ENCODE peak calls at places on chromosomes 13 and 19, in nine cellular contexts. C is epithelial cell of esophagus; V is stimulated activated CD4-positive, alpha-beta T cell treated with anti-CD3 and anti-CD28 coated beads, TNF-alpha, amount 100 ng/mL, for 4 hours; J is ecto neural progenitor cell; Y is lower lobe of right lung; G is right cardiac atrium; L is suprapubic skin; K is IMR-90; I is Calu3. W is an unnamed sample.

GRCh38 chr13:48891586-48891985 is 84.1 kb upstream of the FNDC3A start:
- DNase-seq in C (peak; percentile 77), J (no peak), I (peak; percentile 27), K (peak; percentile 72), G (no peak), V (no peak), L (no peak), Y (no peak), W (peak; percentile 38)

GRCh38 chr19:44024900-44025216 is 321 bp upstream of the ZNF222 start:
- DNase-seq in V (no peak), J (no peak), G (no peak), L (no peak), C (no peak), I (no peak), Y (no peak), K (no peak), W (no peak)

GRCh38 chr19:33714149-33714548 is 82.5 kb upstream of the KCTD15 start:
- DNase-seq in J (no peak), I (no peak), C (no peak), G (no peak), L (no peak), Y (no peak), V (no peak), K (no peak), W (no peak)

GRCh38 chr19:3392480-3392879 is 26.1 kb downstream of the NFIC start:
- DNase-seq in V (no peak), I (no peak), G (no peak), K (no peak), Y (no peak), L (no peak), C (no peak), J (no peak), W (no peak)

GRCh38 chr19:48683349-48683748 is 10.5 kb upstream of the NTN5 start:
- DNase-seq in K (peak; percentile 19), J (no peak), Y (peak; percentile 73), L (no peak), V (no peak), G (peak; percentile 90), C (peak; percentile 22), I (no peak), W (no peak)

GRCh38 chr19:40217921-40218890 is at the start of gene TTC9B:
- DNase-seq in I (no peak), K (no peak), J (peak; percentile 84), C (no peak), Y (no peak), L (no peak), V (no peak), G (peak; percentile 56), W (peak; percentile 53)

GRCh38 chr13:112877976-112878955 is 90.7 kb upstream of the MCF2L start:
- DNase-seq in J (no peak), V (no peak), Y (peak; percentile 30), G (no peak), L (peak; percentile 35), C (no peak), I (no peak), K (no peak), W (no peak)

GRCh38 chr13:78604782-78605611 is 1.6 kb upstream of the POU4F1 start:
- DNase-seq in I (no peak), L (no peak), G (no peak), K (peak; percentile 8), Y (no peak), J (peak; percentile 55), C (peak; percentile 62), V (no peak), W (no peak)

GRCh38 chr19:30792561-30793505 is 420.6 kb downstream of the ZNF536 start:
- DNase-seq in Y (no peak), I (no peak), K (no peak), J (peak; percentile 11), L (no peak), V (no peak), G (no peak), C (no peak), W (no peak)

GRCh38 chr19:1324792-1325567 is 39.3 kb downstream of the EFNA2 start:
- DNase-seq in C (peak; percentile 81), V (no peak), G (peak; percentile 85), I (peak; percentile 29), J (no peak), L (peak; percentile 81), K (peak; percentile 61), Y (peak; percentile 56), W (peak; percentile 86)

GRCh38 chr13:74930402-74931165 is 551.4 kb downstream of the TBC1D4 start:
- DNase-seq in C (peak; percentile 81), Y (no peak), K (peak; percentile 61), L (no peak), G (no peak), V (no peak), J (no peak), I (no peak), W (peak; percentile 41)

GRCh38 chr13:85654227-85654626 is 145.0 kb downstream of the SLITRK6 start:
- DNase-seq in V (no peak), J (no peak), C (peak; percentile 24), L (no peak), I (no peak), G (no peak), Y (no peak), K (no peak), W (no peak)

GRCh38 chr13:43963726-43964125 is 84.0 kb downstream of the LACC1 start:
- DNase-seq in L (no peak), V (no peak), Y (no peak), J (no peak), C (no peak), I (no peak), K (no peak), G (peak; percentile 66), W (no peak)

GRCh38 chr13:105972811-105973590 is 562.5 kb downstream of the EFNB2 start:
- DNase-seq in K (no peak), J (no peak), G (no peak), V (no peak), I (no peak), C (peak; percentile 56), Y (no peak), L (no peak), W (peak; percentile 7)

GRCh38 chr13:23322353-23323336 is 110.9 kb downstream of the SACS start:
- DNase-seq in G (no peak), J (no peak), L (no peak), V (no peak), I (no peak), C (peak; percentile 80), Y (no peak), K (peak; percentile 6), W (no peak)

GRCh38 chr19:13930402-13930801 is 7.8 kb downstream of the PODNL1 start:
- DNase-seq in G (no peak), Y (no peak), K (no peak), I (no peak), V (no peak), J (no peak), L (no peak), C (no peak), W (no peak)

GRCh38 chr13:48726711-48727110 is 73.0 kb downstream of the CYSLTR2 start:
- DNase-seq in I (no peak), Y (no peak), G (peak; percentile 75), K (no peak), J (no peak), C (no peak), L (no peak), V (no peak), W (no peak)

GRCh38 chr19:8161135-8161646 is 11.8 kb upstream of the FBN3 start:
- DNase-seq in L (no peak), I (no peak), G (no peak), J (no peak), Y (no peak), V (no peak), K (no peak), C (no peak), W (no peak)

GRCh38 chr13:113742445-113743120 is 16.4 kb upstream of the TMEM255B start:
- DNase-seq in I (no peak), C (no peak), K (no peak), L (no peak), G (peak; percentile 39), J (no peak), Y (peak; percentile 38), V (no peak), W (no peak)

GRCh38 chr13:42354246-42355117 is 82.5 kb downstream of the AKAP11 start:
- DNase-seq in G (no peak), V (no peak), L (no peak), K (peak; percentile 48), J (peak; percentile 54), Y (no peak), I (no peak), C (peak; percentile 66), W (peak; percentile 30)

GRCh38 chr19:36266375-36266961 is 51.6 kb downstream of the ZNF146 start:
- DNase-seq in K (no peak), G (peak; percentile 61), C (no peak), L (no peak), V (no peak), I (no peak), J (no peak), Y (peak; percentile 41), W (no peak)

GRCh38 chr13:36904219-36904618 is 15.8 kb downstream of the SMAD9 start:
- DNase-seq in C (no peak), L (no peak), V (no peak), I (no peak), J (no peak), G (no peak), K (no peak), Y (no peak), W (no peak)

GRCh38 chr13:20160346-20161274 is at the start of gene GJA3:
- DNase-seq in Y (no peak), J (peak; percentile 79), C (peak; percentile 73), I (peak; percentile 65), G (peak; percentile 80), V (peak; percentile 58), L (no peak), K (peak; percentile 39), W (peak; percentile 65)

GRCh38 chr19:30106417-30107095 is 164.5 kb downstream of the URI1 start:
- DNase-seq in G (no peak), K (no peak), L (no peak), I (no peak), C (no peak), J (no peak), V (no peak), Y (no peak), W (no peak)

GRCh38 chr19:36686365-36687213 is 823 bp upstream of the ZNF567 start:
- DNase-seq in J (no peak), V (no peak), I (peak; percentile 28), C (peak; percentile 23), L (no peak), G (no peak), K (peak; percentile 5), Y (peak; percentile 47), W (no peak)

GRCh38 chr19:50646074-50646807 is 3.0 kb upstream of the C19orf81 start:
- DNase-seq in K (peak; percentile 54), G (no peak), Y (no peak), L (no peak), C (no peak), J (no peak), V (no peak), I (peak; percentile 29), W (no peak)

GRCh38 chr13:78753457-78753856 is 94.5 kb upstream of the OBI1 start:
- DNase-seq in I (no peak), V (no peak), K (no peak), G (no peak), C (no peak), J (no peak), Y (no peak), L (no peak), W (no peak)

GRCh38 chr13:41544824-41545707 is 87.7 kb downstream of the RGCC start:
- DNase-seq in V (no peak), C (peak; percentile 85), L (no peak), J (no peak), G (no peak), Y (no peak), I (no peak), K (peak; percentile 28), W (no peak)